ENCODE peak calls at places on chromosomes 3 and 15, in six cellular contexts. G is ovary, Y is spleen, V is A549, A is tibial nerve, U is sigmoid colon. W is an unnamed sample.

GRCh38 chr3:17972889-17973558 is 230.6 kb upstream of the TBC1D5 start:
- DNase-seq in Y (no peak), A (no peak), U (no peak), G (no peak), V (no peak), W (no peak)

GRCh38 chr3:71226565-71227281 is 356.8 kb downstream of the FOXP1 start:
- DNase-seq in U (no peak), V (no peak), Y (peak), G (no peak), A (no peak), W (peak)

GRCh38 chr15:69573815-69574472 is 121.3 kb downstream of the RPLP1 start:
- DNase-seq in U (no peak), V (no peak), G (no peak), Y (no peak), A (no peak), W (no peak)

GRCh38 chr3:52794612-52795099 is at the start of gene ITIH3:
- DNase-seq in U (no peak), A (no peak), V (no peak), G (no peak), Y (no peak), W (no peak)

GRCh38 chr3:16945330-16945729 is 60.6 kb downstream of the PLCL2 start:
- DNase-seq in U (no peak), V (no peak), G (no peak), A (no peak), Y (no peak), W (no peak)

GRCh38 chr3:12986986-12987385 is 86.2 kb downstream of the IQSEC1 start:
- DNase-seq in V (no peak), Y (peak), A (no peak), G (no peak), U (no peak), W (peak)

GRCh38 chr15:39310633-39311032 is 270.2 kb upstream of the THBS1 start:
- DNase-seq in V (no peak), U (no peak), Y (no peak), G (no peak), A (no peak), W (no peak)

GRCh38 chr3:167032267-167032876 is 347.7 kb downstream of the ZBBX start:
- DNase-seq in G (no peak), Y (no peak), U (no peak), V (no peak), A (no peak), W (no peak)

GRCh38 chr15:69424001-69424400 is 9.9 kb downstream of the KIF23 start:
- DNase-seq in U (no peak), V (no peak), A (no peak), Y (no peak), G (no peak), W (no peak)

GRCh38 chr3:28300345-28300962 is 48.1 kb upstream of the ZCWPW2 start:
- DNase-seq in U (no peak), V (no peak), A (no peak), Y (no peak), G (no peak), W (no peak)

GRCh38 chr3:195249057-195249770 is 21.7 kb downstream of the XXYLT1 start:
- DNase-seq in A (no peak), G (no peak), Y (no peak), V (no peak), U (no peak), W (no peak)

GRCh38 chr15:38189651-38190280 is 62.9 kb upstream of the SPRED1 start:
- DNase-seq in V (no peak), G (no peak), A (no peak), Y (no peak), U (no peak), W (no peak)

GRCh38 chr15:49883121-49883520 is 235.9 kb downstream of the ATP8B4 start:
- DNase-seq in A (no peak), V (no peak), U (no peak), Y (no peak), G (no peak), W (no peak)

GRCh38 chr15:64009798-64010241 is 36.5 kb downstream of the DAPK2 start:
- DNase-seq in V (no peak), G (no peak), A (no peak), Y (no peak), U (no peak), W (no peak)

GRCh38 chr3:194731496-194732073 is 45.9 kb downstream of the FAM43A start:
- DNase-seq in G (no peak), V (no peak), Y (no peak), U (no peak), A (no peak), W (no peak)

GRCh38 chr15:71153823-71154524 is 38.7 kb downstream of the THSD4 start:
- DNase-seq in Y (no peak), G (no peak), U (no peak), V (no peak), A (no peak), W (no peak)

GRCh38 chr3:169430687-169431404 is 232.7 kb downstream of the MECOM start:
- DNase-seq in U (no peak), Y (no peak), A (no peak), V (no peak), G (no peak), W (peak)

GRCh38 chr3:128490650-128491070 is 2.3 kb downstream of the GATA2 start:
- DNase-seq in G (no peak), U (no peak), A (no peak), Y (no peak), V (no peak), W (no peak)

GRCh38 chr3:64229903-64230302 is 4.6 kb upstream of the PRICKLE2 start:
- DNase-seq in V (no peak), U (no peak), A (no peak), G (no peak), Y (no peak), W (no peak)

GRCh38 chr3:134462236-134463059 is 23.3 kb downstream of the ANAPC13 start:
- DNase-seq in U (no peak), A (no peak), G (no peak), V (no peak), Y (no peak), W (no peak)

GRCh38 chr15:39426552-39427532 is 154.0 kb upstream of the THBS1 start:
- DNase-seq in U (peak), Y (peak), V (no peak), G (no peak), A (peak), W (peak)

GRCh38 chr15:77032052-77032646 is 37.2 kb downstream of the PSTPIP1 start:
- DNase-seq in Y (peak), G (no peak), U (peak), A (peak), V (no peak), W (peak)

GRCh38 chr15:77033729-77034619 is 36.9 kb downstream of the TSPAN3 start:
- DNase-seq in Y (peak), V (no peak), G (no peak), U (peak), A (peak), W (peak)

GRCh38 chr15:77032647-77033416 is 37.9 kb downstream of the PSTPIP1 start:
- DNase-seq in Y (peak), A (peak), G (no peak), V (no peak), U (peak), W (peak)

GRCh38 chr15:77034620-77035467 is 36.1 kb downstream of the TSPAN3 start:
- DNase-seq in A (peak), Y (peak), G (peak), U (peak), V (no peak), W (peak)

GRCh38 chr15:77033417-77033728 is 37.5 kb downstream of the TSPAN3 start:
- DNase-seq in A (no peak), U (peak), Y (no peak), V (no peak), G (no peak), W (no peak)
- H3K27ac ChIP-seq in A (no peak), U (no peak), Y (peak), V (no peak), G (no peak), W (no peak)

DNA sequence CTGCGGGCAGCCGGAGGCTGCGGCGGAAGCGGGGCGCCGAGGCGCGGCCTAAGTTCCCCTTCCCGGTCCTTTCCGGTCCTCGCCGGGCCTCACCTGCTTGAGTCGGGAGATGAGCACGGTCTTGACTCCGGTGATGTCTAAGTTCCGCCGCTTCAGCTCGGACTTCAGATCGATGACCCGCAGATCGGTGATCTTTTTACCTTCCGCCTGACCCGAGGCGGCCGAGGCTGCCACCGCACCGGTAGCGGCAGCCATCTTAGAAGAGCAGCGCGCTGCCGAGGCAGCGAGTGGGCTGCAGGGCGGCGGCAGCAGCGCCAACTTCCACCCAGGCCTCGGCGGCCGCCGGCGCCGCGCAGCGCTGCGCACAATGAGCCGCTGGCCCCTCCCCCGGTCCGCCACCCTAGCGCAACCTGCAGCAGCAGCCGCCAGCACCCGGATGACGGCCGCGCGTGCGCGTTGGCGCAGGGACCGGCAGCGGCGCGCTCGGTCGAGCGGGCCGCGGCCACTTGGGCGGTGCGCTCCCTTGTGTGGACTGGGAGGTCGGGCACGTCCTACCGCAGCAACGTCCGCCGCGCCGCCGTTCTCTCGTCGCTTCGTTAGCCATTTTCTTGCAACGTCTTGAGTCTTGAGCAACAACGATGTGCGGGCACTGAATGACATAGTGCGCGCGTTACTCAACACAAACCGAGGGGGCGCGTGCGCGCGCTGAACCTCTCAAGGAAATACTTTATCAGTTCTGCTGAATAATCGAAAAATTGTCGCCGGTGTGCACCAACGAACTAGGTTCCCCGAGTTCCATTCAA is at the start of gene SLTM:
- DNase-seq in Y (peak), A (peak), V (peak), G (peak), U (peak), W (peak)
- TF ChIP-seq POLR2A in Y (peak), A (peak), V (peak), G (peak), U (peak), W (peak)

GRCh38 chr15:78179906-78180305 is 30.7 kb downstream of the IDH3A start:
- DNase-seq in Y (no peak), U (no peak), G (no peak), A (no peak), V (no peak), W (no peak)
- H3K27ac ChIP-seq in Y (no peak), U (no peak), G (no peak), A (no peak), V (no peak), W (no peak)

GRCh38 chr15:84793431-84793830 is 23.7 kb upstream of the ALPK3 start:
- DNase-seq in A (no peak), G (no peak), Y (no peak), V (no peak), U (no peak), W (no peak)

GRCh38 chr15:84797212-84797611 is 19.9 kb upstream of the ALPK3 start:
- DNase-seq in V (no peak), G (no peak), A (no peak), Y (no peak), U (no peak), W (no peak)

GRCh38 chr15:84794148-84794547 is 23.0 kb upstream of the ALPK3 start:
- DNase-seq in U (no peak), V (no peak), G (no peak), A (no peak), Y (no peak), W (no peak)

GRCh38 chr15:84797801-84798200 is 19.4 kb upstream of the ALPK3 start:
- DNase-seq in U (no peak), Y (no peak), V (no peak), G (no peak), A (no peak), W (no peak)

DNA sequence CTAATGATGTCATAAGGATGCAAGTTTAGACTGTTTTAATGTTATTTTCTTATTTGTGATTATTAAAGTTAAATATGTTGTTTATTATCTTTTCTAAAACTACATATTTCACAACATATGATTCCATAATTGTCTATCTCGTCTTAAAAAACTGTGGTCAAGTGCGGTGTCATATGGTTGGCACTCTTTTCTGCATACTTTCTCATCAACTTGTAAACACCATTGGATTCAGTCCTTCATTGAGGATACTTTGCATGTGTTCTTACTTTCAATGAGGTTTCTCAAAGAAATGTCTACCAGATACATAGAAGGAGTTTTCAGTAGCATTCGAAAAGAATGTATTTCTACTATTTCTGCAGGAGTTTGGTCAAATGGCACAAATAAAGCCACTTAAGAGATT is 22.0 kb upstream of the ALPK3 start:
- DNase-seq in A (no peak), U (no peak), G (no peak), V (no peak), Y (no peak), W (no peak)
- TF ChIP-seq POLR2A in A (no peak), U (no peak), G (no peak), V (no peak), Y (no peak), W (no peak)

DNA sequence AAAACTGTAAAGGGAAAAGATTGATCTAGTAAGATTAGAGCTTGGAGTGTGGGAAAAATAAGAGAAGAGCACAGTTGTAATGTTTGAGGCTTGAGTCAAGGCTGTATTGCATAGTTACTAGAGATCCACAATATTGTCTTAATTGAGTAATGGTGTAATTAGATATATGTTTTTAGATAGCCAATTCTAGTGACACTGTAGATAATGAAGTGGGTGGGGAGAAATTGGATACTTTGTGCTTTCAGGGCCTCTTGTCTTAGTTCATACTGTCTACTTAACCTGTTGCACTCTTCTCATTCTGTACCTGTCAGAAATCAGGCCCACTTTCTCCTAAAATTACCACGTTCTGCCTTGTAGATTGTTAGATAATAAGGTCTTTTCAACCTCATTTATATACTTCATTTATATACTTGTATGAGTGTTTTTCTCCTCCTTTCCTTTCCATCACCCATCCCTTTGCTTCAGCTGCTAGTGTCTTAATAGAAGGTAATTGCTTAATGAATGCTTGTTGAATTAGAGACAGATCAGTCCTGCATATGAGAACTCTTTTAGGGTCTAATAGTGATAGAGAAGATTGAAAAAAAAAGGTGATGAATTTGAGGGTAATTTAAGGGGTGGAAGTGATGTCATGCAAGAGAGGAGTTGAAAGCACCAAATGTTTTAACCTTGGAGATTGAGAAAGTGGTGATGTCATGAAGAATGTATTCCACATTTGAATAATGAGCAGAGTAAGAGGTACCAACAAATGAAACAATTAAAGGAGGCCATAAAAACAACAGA is 32.0 kb downstream of the PIK3CA start:
- DNase-seq in Y (no peak), G (no peak), U (no peak), V (no peak), A (no peak), W (no peak)
- H3K27ac ChIP-seq in Y (no peak), G (peak), U (peak), V (no peak), A (peak), W (peak)

GRCh38 chr3:62376187-62376720 is 2.9 kb upstream of the FEZF2 start:
- DNase-seq in A (no peak), U (no peak), G (no peak), V (no peak), Y (no peak), W (no peak)

GRCh38 chr3:62374375-62374876 is 1.1 kb upstream of the FEZF2 start:
- DNase-seq in V (no peak), Y (no peak), U (no peak), A (no peak), G (no peak), W (no peak)

GRCh38 chr3:62373714-62374333 is 474 bp upstream of the FEZF2 start:
- DNase-seq in G (no peak), V (no peak), Y (no peak), A (no peak), U (no peak), W (no peak)

GRCh38 chr3:62376906-62377865 is 3.8 kb upstream of the FEZF2 start:
- DNase-seq in Y (no peak), U (no peak), V (no peak), A (no peak), G (no peak), W (no peak)

DNA sequence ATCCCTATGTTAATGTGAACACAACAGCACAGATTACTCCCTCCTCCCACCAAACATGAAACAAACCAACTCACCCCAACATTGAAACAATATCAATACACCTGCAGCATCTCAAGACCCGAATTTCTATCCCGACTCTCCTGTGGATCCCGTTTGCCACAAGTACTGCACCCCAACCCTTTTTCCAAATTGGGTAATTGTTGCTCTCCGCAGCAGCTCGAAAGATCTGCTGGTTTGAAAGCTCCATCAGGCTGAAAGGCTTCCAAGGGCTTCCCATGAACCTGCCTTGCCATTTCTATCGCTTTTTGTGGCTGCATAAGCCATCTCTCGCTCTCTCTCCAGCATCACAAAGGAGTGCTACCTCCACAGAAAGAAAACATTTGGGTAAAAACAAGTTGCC is 2.3 kb upstream of the FEZF2 start:
- DNase-seq in A (no peak), U (no peak), Y (no peak), G (no peak), V (no peak), W (no peak)
- TF ChIP-seq POLR2A in A (no peak), U (no peak), Y (no peak), G (no peak), V (no peak), W (no peak)

GRCh38 chr15:56598991-56599390 is 134.1 kb upstream of the MNS1 start:
- DNase-seq in Y (no peak), U (no peak), A (no peak), G (no peak), V (no peak), W (no peak)
- H3K27ac ChIP-seq in Y (no peak), U (no peak), A (no peak), G (no peak), V (no peak), W (no peak)